ENCODE peak calls at places on chromosomes 4 and X, in five cellular contexts. One of them, this sample, is unnamed.

GRCh38 chr4:146381263-146381872 is 140.4 kb downstream of the SLC10A7 start:
- DNase-seq in stomach: no peak
- DNase-seq in fibroblast of lung: no peak
- DNase-seq in aorta: no peak
- DNase-seq in HL-60: no peak
- DNase-seq in this sample: no peak

GRCh38 chr4:186596850-186597390 is 41.6 kb upstream of the MTNR1A start:
- DNase-seq in stomach: no peak
- DNase-seq in fibroblast of lung: no peak
- DNase-seq in aorta: no peak
- DNase-seq in HL-60: no peak
- DNase-seq in this sample: no peak

GRCh38 chr4:52265781-52266525 is 214.8 kb downstream of the SPATA18 start:
- DNase-seq in stomach: no peak
- DNase-seq in fibroblast of lung: no peak
- DNase-seq in aorta: no peak
- DNase-seq in HL-60: no peak
- DNase-seq in this sample: no peak

GRCh38 chr4:87589531-87589930 is 18.8 kb upstream of the DSPP start:
- DNase-seq in stomach: no peak
- DNase-seq in fibroblast of lung: peak
- DNase-seq in aorta: no peak
- DNase-seq in HL-60: no peak
- DNase-seq in this sample: no peak

GRCh38 chr4:150415213-150415612 is 166.7 kb upstream of the MAB21L2 start:
- DNase-seq in stomach: no peak
- DNase-seq in fibroblast of lung: peak
- DNase-seq in aorta: no peak
- DNase-seq in HL-60: no peak
- DNase-seq in this sample: no peak

GRCh38 chr4:136768925-136769275 is 763.4 kb downstream of the PCDH18 start:
- DNase-seq in stomach: no peak
- DNase-seq in fibroblast of lung: no peak
- DNase-seq in aorta: no peak
- DNase-seq in HL-60: no peak
- DNase-seq in this sample: no peak

GRCh38 chr4:9384126-9384525 is 21.2 kb downstream of the USP17L30 start:
- DNase-seq in stomach: no peak
- DNase-seq in fibroblast of lung: no peak
- DNase-seq in aorta: no peak
- DNase-seq in HL-60: no peak
- DNase-seq in this sample: peak

GRCh38 chr4:167232805-167233522 is 1.3 kb downstream of the SPOCK3 start:
- DNase-seq in stomach: no peak
- DNase-seq in fibroblast of lung: no peak
- DNase-seq in aorta: no peak
- DNase-seq in HL-60: no peak
- DNase-seq in this sample: no peak

GRCh38 chr4:83369825-83370639 is 35.4 kb upstream of the HPSE start:
- DNase-seq in stomach: no peak
- DNase-seq in fibroblast of lung: peak
- DNase-seq in aorta: no peak
- DNase-seq in HL-60: peak
- DNase-seq in this sample: no peak

GRCh38 chr4:126604273-126604867 is 1028.4 kb upstream of the INTU start:
- DNase-seq in stomach: no peak
- DNase-seq in fibroblast of lung: peak
- DNase-seq in aorta: no peak
- DNase-seq in HL-60: no peak
- DNase-seq in this sample: peak

GRCh38 chr4:36196145-36196925 is 48.0 kb downstream of the ARAP2 start:
- DNase-seq in stomach: no peak
- DNase-seq in fibroblast of lung: no peak
- DNase-seq in aorta: no peak
- DNase-seq in HL-60: no peak
- DNase-seq in this sample: no peak

GRCh38 chr4:121072080-121072835 is at the start of gene NDNF:
- DNase-seq in stomach: no peak
- DNase-seq in fibroblast of lung: peak
- DNase-seq in aorta: peak
- DNase-seq in HL-60: peak
- DNase-seq in this sample: no peak

GRCh38 chrX:39336709-39337294 is 535.5 kb downstream of the MID1IP1 start:
- DNase-seq in stomach: no peak
- DNase-seq in fibroblast of lung: peak
- DNase-seq in aorta: no peak
- DNase-seq in HL-60: no peak
- DNase-seq in this sample: peak

GRCh38 chr4:156677656-156678055 is 293.9 kb downstream of the PDGFC start:
- DNase-seq in stomach: no peak
- DNase-seq in fibroblast of lung: no peak
- DNase-seq in aorta: no peak
- DNase-seq in HL-60: no peak
- DNase-seq in this sample: no peak

GRCh38 chr4:154928640-154929257 is 147.7 kb downstream of the RBM46 start:
- DNase-seq in stomach: no peak
- DNase-seq in fibroblast of lung: peak
- DNase-seq in aorta: no peak
- DNase-seq in HL-60: no peak
- DNase-seq in this sample: peak

GRCh38 chr4:15714141-15714540 is 11.3 kb downstream of the BST1 start:
- DNase-seq in stomach: no peak
- DNase-seq in fibroblast of lung: no peak
- DNase-seq in aorta: no peak
- DNase-seq in HL-60: no peak
- DNase-seq in this sample: no peak

GRCh38 chr4:87973283-87974169 is 2.0 kb upstream of the SPP1 start:
- DNase-seq in stomach: peak
- DNase-seq in fibroblast of lung: peak
- DNase-seq in aorta: peak
- DNase-seq in HL-60: no peak
- DNase-seq in this sample: peak

GRCh38 chr4:39363773-39364393 is 2.3 kb downstream of the RFC1 start:
- DNase-seq in stomach: no peak
- DNase-seq in fibroblast of lung: no peak
- DNase-seq in aorta: no peak
- DNase-seq in HL-60: no peak
- DNase-seq in this sample: no peak

GRCh38 chr4:24363751-24364150 is 220.6 kb downstream of the DHX15 start:
- DNase-seq in stomach: no peak
- DNase-seq in fibroblast of lung: no peak
- DNase-seq in aorta: no peak
- DNase-seq in HL-60: no peak
- DNase-seq in this sample: no peak

GRCh38 chr4:89283226-89283974 is 24.2 kb downstream of the GPRIN3 start:
- DNase-seq in stomach: no peak
- DNase-seq in fibroblast of lung: peak
- DNase-seq in aorta: no peak
- DNase-seq in HL-60: no peak
- DNase-seq in this sample: peak

GRCh38 chrX:124497386-124497785 is 151.0 kb downstream of the SH2D1A start:
- DNase-seq in stomach: no peak
- DNase-seq in fibroblast of lung: no peak
- DNase-seq in aorta: no peak
- DNase-seq in HL-60: no peak
- DNase-seq in this sample: no peak

GRCh38 chr4:181594188-181594587 is 649.0 kb upstream of the TENM3 start:
- DNase-seq in stomach: no peak
- DNase-seq in fibroblast of lung: no peak
- DNase-seq in aorta: no peak
- DNase-seq in HL-60: no peak
- DNase-seq in this sample: no peak

GRCh38 chr4:26074672-26075071 is 160.7 kb downstream of the SMIM20 start:
- DNase-seq in stomach: no peak
- DNase-seq in fibroblast of lung: no peak
- DNase-seq in aorta: peak
- DNase-seq in HL-60: no peak
- DNase-seq in this sample: no peak

GRCh38 chr4:10013722-10014121 is 7.6 kb downstream of the SLC2A9 start:
- DNase-seq in stomach: peak
- DNase-seq in fibroblast of lung: peak
- DNase-seq in aorta: no peak
- DNase-seq in HL-60: no peak
- DNase-seq in this sample: peak

GRCh38 chr4:174080361-174080760 is 203.1 kb downstream of the FBXO8 start:
- DNase-seq in stomach: no peak
- DNase-seq in fibroblast of lung: peak
- DNase-seq in aorta: no peak
- DNase-seq in HL-60: no peak
- DNase-seq in this sample: no peak

GRCh38 chr4:113684534-113685091 is 76.9 kb downstream of the CAMK2D start:
- DNase-seq in stomach: peak
- DNase-seq in fibroblast of lung: peak
- DNase-seq in aorta: peak
- DNase-seq in HL-60: no peak
- DNase-seq in this sample: peak

GRCh38 chr4:173195708-173196107 is 27.1 kb downstream of the GALNT7 start:
- DNase-seq in stomach: no peak
- DNase-seq in fibroblast of lung: no peak
- DNase-seq in aorta: no peak
- DNase-seq in HL-60: no peak
- DNase-seq in this sample: no peak

GRCh38 chr4:152356428-152357034 is 179.4 kb downstream of the FBXW7 start:
- DNase-seq in stomach: no peak
- DNase-seq in fibroblast of lung: peak
- DNase-seq in aorta: no peak
- DNase-seq in HL-60: no peak
- DNase-seq in this sample: no peak

GRCh38 chrX:129647588-129648410 is 7.0 kb downstream of the APLN start:
- DNase-seq in stomach: peak
- DNase-seq in fibroblast of lung: no peak
- DNase-seq in aorta: no peak
- DNase-seq in HL-60: no peak
- DNase-seq in this sample: no peak

GRCh38 chr4:80202784-80203553 is 5.7 kb downstream of the PRDM8 start:
- DNase-seq in stomach: no peak
- DNase-seq in fibroblast of lung: no peak
- DNase-seq in aorta: no peak
- DNase-seq in HL-60: peak
- DNase-seq in this sample: peak

GRCh38 chrX:50198348-50198747 is 2.5 kb downstream of the AKAP4 start:
- DNase-seq in stomach: no peak
- DNase-seq in fibroblast of lung: no peak
- DNase-seq in aorta: no peak
- DNase-seq in HL-60: no peak
- DNase-seq in this sample: peak

GRCh38 chrX:115561605-115562491 is 874 bp downstream of the PLS3 start:
- DNase-seq in stomach: peak
- DNase-seq in fibroblast of lung: peak
- DNase-seq in aorta: peak
- DNase-seq in HL-60: no peak
- DNase-seq in this sample: peak

DNA sequence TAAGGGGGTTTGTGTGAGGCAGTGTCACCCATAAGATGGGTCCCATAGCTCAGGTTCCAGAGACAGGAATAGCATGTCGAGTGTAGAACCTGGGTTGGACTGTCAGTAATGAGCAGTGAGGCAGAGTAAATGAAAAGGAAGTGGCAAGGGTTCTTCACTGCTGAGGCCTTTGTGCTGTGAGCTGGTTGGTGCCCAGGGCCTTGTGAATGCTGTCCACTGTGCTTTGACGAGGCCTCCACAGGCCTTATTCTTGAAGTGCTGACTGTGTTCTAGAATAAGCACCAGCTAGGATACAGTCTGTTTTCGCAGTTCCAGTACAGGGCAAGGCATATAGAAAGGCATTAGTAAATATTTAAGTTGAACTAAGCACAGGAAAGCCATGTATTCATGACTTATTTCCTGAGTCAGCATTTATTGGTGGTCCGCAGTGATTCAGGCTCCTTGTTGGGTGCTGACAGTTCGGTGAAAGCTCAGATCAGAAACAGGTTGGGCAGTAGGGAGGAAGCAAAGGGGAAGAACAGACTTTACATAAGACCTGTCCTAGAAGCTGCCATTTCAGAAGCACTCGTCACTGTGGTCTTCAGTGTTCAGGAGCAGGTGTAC is 25.6 kb upstream of the TADA2B start:
- DNase-seq in stomach: no peak
- DNase-seq in fibroblast of lung: no peak
- DNase-seq in aorta: peak
- DNase-seq in HL-60: no peak
- DNase-seq in this sample: no peak
- H3K27ac ChIP-seq in stomach: no peak
- H3K27ac ChIP-seq in fibroblast of lung: no peak
- H3K27ac ChIP-seq in aorta: no peak
- H3K27ac ChIP-seq in HL-60: no peak
- H3K27ac ChIP-seq in this sample: no peak

DNA sequence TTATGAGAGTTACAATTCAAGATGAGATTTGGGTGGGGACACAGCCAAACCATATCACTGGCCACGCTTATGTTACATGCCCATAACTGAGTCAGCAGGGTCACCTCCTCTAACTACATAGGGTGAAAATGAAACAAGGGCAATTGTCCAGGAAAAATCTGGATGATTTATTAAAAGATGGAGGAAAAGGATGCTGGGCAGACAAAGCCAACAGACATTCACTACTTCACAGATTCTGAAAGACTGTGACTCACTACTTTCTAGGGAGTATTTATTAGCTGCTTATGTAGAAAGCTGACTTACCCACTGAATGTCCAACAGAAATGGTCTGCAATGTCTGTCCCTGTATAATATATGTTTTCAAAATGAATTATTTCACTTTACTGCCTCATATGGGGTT is 72.4 kb downstream of the APBB2 start:
- DNase-seq in stomach: no peak
- DNase-seq in fibroblast of lung: peak
- DNase-seq in aorta: no peak
- DNase-seq in HL-60: no peak
- DNase-seq in this sample: no peak
- H3K27ac ChIP-seq in stomach: peak
- H3K27ac ChIP-seq in fibroblast of lung: no peak
- H3K27ac ChIP-seq in aorta: peak
- H3K27ac ChIP-seq in HL-60: no peak
- H3K27ac ChIP-seq in this sample: peak

GRCh38 chr4:140153419-140153743 is 603 bp downstream of the MAML3 start:
- DNase-seq in stomach: no peak
- DNase-seq in fibroblast of lung: no peak
- DNase-seq in aorta: no peak
- DNase-seq in HL-60: peak
- DNase-seq in this sample: no peak
- H3K27ac ChIP-seq in stomach: peak
- H3K27ac ChIP-seq in fibroblast of lung: peak
- H3K27ac ChIP-seq in aorta: peak
- H3K27ac ChIP-seq in HL-60: peak
- H3K27ac ChIP-seq in this sample: peak

GRCh38 chrX:103519389-103519788 is at the start of gene RAB40A:
- DNase-seq in stomach: no peak
- DNase-seq in fibroblast of lung: no peak
- DNase-seq in aorta: no peak
- DNase-seq in HL-60: no peak
- DNase-seq in this sample: no peak

GRCh38 chrX:103518571-103518970 is 718 bp downstream of the RAB40A start:
- DNase-seq in stomach: no peak
- DNase-seq in fibroblast of lung: peak
- DNase-seq in aorta: no peak
- DNase-seq in HL-60: no peak
- DNase-seq in this sample: no peak

GRCh38 chrX:103524747-103525146 is 5.5 kb upstream of the RAB40A start:
- DNase-seq in stomach: no peak
- DNase-seq in fibroblast of lung: no peak
- DNase-seq in aorta: no peak
- DNase-seq in HL-60: no peak
- DNase-seq in this sample: no peak

GRCh38 chrX:103517246-103517645 is 2.0 kb downstream of the RAB40A start:
- DNase-seq in stomach: no peak
- DNase-seq in fibroblast of lung: peak
- DNase-seq in aorta: no peak
- DNase-seq in HL-60: no peak
- DNase-seq in this sample: no peak

GRCh38 chrX:103520391-103520790 is 1.1 kb upstream of the RAB40A start:
- DNase-seq in stomach: no peak
- DNase-seq in fibroblast of lung: peak
- DNase-seq in aorta: no peak
- DNase-seq in HL-60: no peak
- DNase-seq in this sample: no peak
- H3K27ac ChIP-seq in stomach: no peak
- H3K27ac ChIP-seq in fibroblast of lung: no peak
- H3K27ac ChIP-seq in aorta: no peak
- H3K27ac ChIP-seq in HL-60: no peak
- H3K27ac ChIP-seq in this sample: no peak